ENCODE peak calls at places on chromosome 20, in ten cellular contexts. Z is stomach, I is spleen, M is breast epithelium, P is lower leg skin, V is tibial nerve, Q is body of pancreas, U is adrenal gland, S is ovary, R is IMR-90. C is an unnamed sample.

GRCh38 chr20:419556-420168 is 11.6 kb downstream of the RBCK1 start:
- DNase-seq in Z (no peak), I (peak), M (no peak), P (no peak), V (no peak), Q (no peak), U (no peak), S (no peak), R (no peak), C (no peak)

GRCh38 chr20:15889924-15890256 is 683.4 kb downstream of the KIF16B start:
- DNase-seq in Z (no peak), I (no peak), M (no peak), P (no peak), V (no peak), Q (no peak), U (no peak), S (no peak), R (no peak), C (no peak)

GRCh38 chr20:51135926-51136325 is 113.0 kb upstream of the KCNG1 start:
- DNase-seq in Z (no peak), I (no peak), M (no peak), P (no peak), V (no peak), Q (no peak), U (no peak), S (no peak), R (no peak), C (no peak)

GRCh38 chr20:52269327-52269726 is 77.7 kb upstream of the ZFP64 start:
- DNase-seq in Z (no peak), I (no peak), M (no peak), P (peak), V (peak), Q (no peak), U (no peak), S (no peak), R (no peak), C (no peak)

GRCh38 chr20:55678970-55679667 is 326.2 kb downstream of the CBLN4 start:
- DNase-seq in Z (no peak), I (no peak), M (no peak), P (no peak), V (no peak), Q (no peak), U (no peak), S (no peak), R (no peak), C (no peak)

GRCh38 chr20:7765221-7765620 is 175.0 kb downstream of the HAO1 start:
- DNase-seq in Z (no peak), I (no peak), M (no peak), P (no peak), V (no peak), Q (no peak), U (no peak), S (no peak), R (no peak), C (no peak)

GRCh38 chr20:44809380-44810060 is 826 bp downstream of the RIMS4 start:
- DNase-seq in Z (no peak), I (no peak), M (no peak), P (no peak), V (no peak), Q (no peak), U (no peak), S (no peak), R (no peak), C (no peak)

GRCh38 chr20:45842169-45842812 is 8.7 kb downstream of the SNX21 start:
- DNase-seq in Z (no peak), I (no peak), M (no peak), P (no peak), V (peak), Q (no peak), U (peak), S (peak), R (peak), C (no peak)

GRCh38 chr20:38152175-38153010 is 12.7 kb downstream of the TGM2 start:
- DNase-seq in Z (peak), I (peak), M (no peak), P (peak), V (peak), Q (peak), U (peak), S (peak), R (peak), C (peak)

GRCh38 chr20:460707-461106 is 1.6 kb downstream of the TBC1D20 start:
- DNase-seq in Z (no peak), I (no peak), M (peak), P (peak), V (peak), Q (no peak), U (no peak), S (no peak), R (no peak), C (no peak)

GRCh38 chr20:22993823-22994222 is 41.3 kb upstream of the SSTR4 start:
- DNase-seq in Z (no peak), I (no peak), M (no peak), P (no peak), V (no peak), Q (no peak), U (no peak), S (no peak), R (no peak), C (no peak)

GRCh38 chr20:25006431-25007167 is 14.0 kb upstream of the APMAP start:
- DNase-seq in Z (no peak), I (peak), M (peak), P (no peak), V (no peak), Q (no peak), U (no peak), S (peak), R (no peak), C (no peak)

GRCh38 chr20:35663813-35664543 is 722 bp downstream of the CPNE1 start:
- DNase-seq in Z (peak), I (peak), M (peak), P (peak), V (peak), Q (peak), U (peak), S (peak), R (peak), C (peak)

GRCh38 chr20:21509597-21510331 is 4.1 kb downstream of the NKX2-2 start:
- DNase-seq in Z (no peak), I (no peak), M (no peak), P (no peak), V (no peak), Q (no peak), U (no peak), S (no peak), R (peak), C (no peak)

GRCh38 chr20:17537959-17538358 is 6.8 kb upstream of the BFSP1 start:
- DNase-seq in Z (no peak), I (no peak), M (no peak), P (no peak), V (no peak), Q (no peak), U (no peak), S (no peak), R (no peak), C (no peak)

GRCh38 chr20:25576783-25577530 is 8.4 kb downstream of the NINL start:
- DNase-seq in Z (no peak), I (peak), M (no peak), P (no peak), V (no peak), Q (no peak), U (peak), S (no peak), R (no peak), C (no peak)

GRCh38 chr20:61178431-61179080 is 73.5 kb upstream of the CDH4 start:
- DNase-seq in Z (no peak), I (no peak), M (no peak), P (no peak), V (no peak), Q (no peak), U (no peak), S (no peak), R (no peak), C (no peak)

GRCh38 chr20:46348231-46348803 is 40.0 kb upstream of the CDH22 start:
- DNase-seq in Z (no peak), I (no peak), M (no peak), P (no peak), V (peak), Q (no peak), U (no peak), S (peak), R (peak), C (no peak)

GRCh38 chr20:47352332-47353223 is 3.9 kb downstream of the ZMYND8 start:
- DNase-seq in Z (peak), I (peak), M (no peak), P (no peak), V (no peak), Q (peak), U (peak), S (peak), R (no peak), C (peak)

GRCh38 chr20:47785321-47785899 is at the start of gene SULF2:
- DNase-seq in Z (peak), I (no peak), M (no peak), P (no peak), V (no peak), Q (no peak), U (peak), S (peak), R (no peak), C (peak)

DNA sequence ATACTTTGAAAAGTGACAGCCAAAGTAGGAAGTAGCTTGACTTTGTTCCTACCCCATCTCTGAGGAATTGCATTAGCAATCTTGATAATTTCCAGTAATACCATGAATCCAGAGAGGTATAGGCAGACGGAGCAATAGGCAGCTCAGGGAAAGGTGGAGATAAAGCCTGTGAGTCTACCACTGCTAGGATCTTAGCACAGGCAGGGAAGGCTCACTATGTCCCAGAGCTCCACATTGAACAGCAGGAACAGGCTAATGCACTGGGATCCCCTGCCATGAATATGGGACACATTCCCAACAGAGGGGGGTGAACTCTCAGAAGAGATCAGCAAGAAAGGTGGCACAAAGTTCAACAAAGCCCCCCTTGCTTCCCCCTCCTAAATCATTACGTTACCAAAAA is 30.7 kb downstream of the MCM8 start:
- DNase-seq in Z (no peak), I (no peak), M (no peak), P (no peak), V (no peak), Q (no peak), U (no peak), S (no peak), R (no peak), C (no peak)
- TF ChIP-seq POLR2A in Z (no peak), I (no peak), M (no peak), P (no peak), V (no peak), Q (no peak), U (no peak), S (no peak), R (no peak), C (no peak)

GRCh38 chr20:58307270-58307669 is 2.2 kb upstream of the RAB22A start:
- DNase-seq in Z (no peak), I (no peak), M (no peak), P (no peak), V (no peak), Q (no peak), U (no peak), S (no peak), R (no peak), C (no peak)
- H3K4me3 ChIP-seq in Z (no peak), I (no peak), M (no peak), P (no peak), V (no peak), Q (no peak), U (no peak), S (no peak), R (no peak), C (no peak)

DNA sequence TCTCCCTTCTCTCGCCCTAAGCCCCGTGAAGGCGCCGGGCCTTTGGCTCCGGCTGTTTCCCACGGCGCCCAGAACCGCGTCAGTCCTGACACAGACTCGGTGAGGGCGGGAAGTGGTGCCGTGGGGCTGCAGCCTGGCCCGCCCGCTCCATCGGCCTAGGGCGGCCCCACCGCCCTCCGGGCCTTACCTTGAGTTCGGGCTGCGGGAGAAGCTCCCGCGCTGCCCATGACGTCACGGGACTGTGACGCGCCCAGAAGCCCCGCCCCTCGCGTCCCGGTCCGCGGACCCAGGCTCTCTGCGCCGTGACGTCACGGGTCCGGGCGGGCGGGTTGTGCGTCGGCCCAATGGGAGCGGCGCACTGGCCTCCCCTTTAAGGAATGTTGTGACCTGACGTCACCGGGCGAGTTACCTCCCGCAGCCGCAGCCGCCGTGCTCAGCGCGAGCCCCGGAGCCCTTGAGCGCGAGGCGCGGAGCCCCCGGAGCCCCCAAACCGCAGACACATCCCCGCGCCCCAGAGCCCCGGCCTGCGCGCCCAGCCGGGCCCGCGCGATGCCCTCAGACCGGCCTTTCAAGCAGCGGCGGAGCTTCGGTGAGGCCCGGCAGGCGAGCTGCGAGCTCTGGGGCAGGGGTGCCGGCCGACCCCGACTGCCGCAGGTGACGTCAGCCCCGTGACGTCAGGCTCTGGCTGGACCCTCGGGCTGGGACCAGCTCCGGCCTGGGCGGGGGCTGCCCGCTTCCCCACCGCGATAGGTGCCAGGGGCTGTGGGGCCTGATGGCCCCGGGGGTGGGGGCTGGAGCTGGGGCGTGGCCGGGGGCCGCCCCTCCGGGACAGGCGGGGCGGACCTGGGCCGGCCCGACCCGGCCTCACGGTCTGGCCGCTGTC is at the start of gene MAP1LC3A:
- DNase-seq in Z (peak), I (peak), M (peak), P (peak), V (peak), Q (peak), U (peak), S (peak), R (peak), C (peak)
- TF ChIP-seq POLR2A in Z (no peak), I (peak), M (no peak), P (no peak), V (peak), Q (peak), U (peak), S (peak), R (peak), C (peak)

GRCh38 chr20:20364747-20365558 is 3.0 kb upstream of the INSM1 start:
- DNase-seq in Z (no peak), I (peak), M (no peak), P (no peak), V (no peak), Q (no peak), U (no peak), S (no peak), R (no peak), C (no peak)
- H3K4me3 ChIP-seq in Z (no peak), I (no peak), M (no peak), P (no peak), V (no peak), Q (no peak), U (no peak), S (no peak), R (no peak), C (no peak)

DNA sequence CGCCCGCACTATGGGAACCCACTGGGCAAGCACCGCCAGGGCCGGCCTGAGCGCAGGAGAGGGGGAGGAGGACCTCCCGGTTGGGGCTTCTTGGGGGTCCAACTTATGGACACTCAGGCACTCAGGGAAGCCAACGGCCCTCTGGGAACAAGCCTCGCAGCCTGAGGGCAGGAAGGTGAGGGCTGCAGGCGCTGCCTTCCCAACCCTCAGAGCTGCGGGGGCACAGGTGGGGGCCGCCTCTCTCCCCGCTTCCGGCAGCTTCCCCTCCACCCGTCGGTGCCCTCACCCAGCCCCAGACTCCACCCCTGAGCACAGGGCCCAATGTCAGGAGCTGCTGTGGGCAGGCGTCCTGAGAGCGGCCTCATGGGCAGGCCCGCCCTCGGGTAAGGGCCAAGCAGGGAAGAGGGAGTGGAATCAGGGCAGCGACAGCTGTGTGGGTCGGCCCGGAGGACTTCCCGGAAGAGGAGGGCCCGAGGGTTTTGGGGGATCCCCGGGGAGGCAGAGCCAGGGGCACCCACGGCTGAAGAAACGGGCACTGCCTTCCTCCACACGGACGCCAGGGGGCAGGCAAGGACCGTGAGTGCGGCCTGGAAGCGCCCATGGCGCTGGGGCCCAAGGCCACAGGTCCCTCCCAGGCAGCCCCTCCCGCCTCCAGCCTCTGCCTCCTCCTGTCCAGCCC is 488 bp upstream of the PTK6 start:
- DNase-seq in Z (peak), I (peak), M (peak), P (peak), V (peak), Q (peak), U (peak), S (peak), R (peak), C (peak)
- TF ChIP-seq POLR2A in Z (peak), I (peak), M (no peak), P (no peak), V (no peak), Q (peak), U (no peak), S (no peak), R (peak), C (no peak)

GRCh38 chr20:9837634-9838033 is 1.2 kb downstream of the PAK5 start:
- DNase-seq in Z (no peak), I (no peak), M (no peak), P (no peak), V (no peak), Q (no peak), U (no peak), S (no peak), R (no peak), C (no peak)

GRCh38 chr20:9838035-9838377 is 870 bp downstream of the PAK5 start:
- DNase-seq in Z (no peak), I (no peak), M (no peak), P (no peak), V (no peak), Q (no peak), U (no peak), S (no peak), R (no peak), C (no peak)

GRCh38 chr20:9838378-9839295 is at the start of gene PAK5:
- DNase-seq in Z (peak), I (peak), M (peak), P (no peak), V (no peak), Q (peak), U (peak), S (no peak), R (peak), C (no peak)

GRCh38 chr20:9835302-9835701 is 3.6 kb downstream of the PAK5 start:
- DNase-seq in Z (no peak), I (no peak), M (no peak), P (no peak), V (no peak), Q (no peak), U (no peak), S (no peak), R (no peak), C (no peak)

DNA sequence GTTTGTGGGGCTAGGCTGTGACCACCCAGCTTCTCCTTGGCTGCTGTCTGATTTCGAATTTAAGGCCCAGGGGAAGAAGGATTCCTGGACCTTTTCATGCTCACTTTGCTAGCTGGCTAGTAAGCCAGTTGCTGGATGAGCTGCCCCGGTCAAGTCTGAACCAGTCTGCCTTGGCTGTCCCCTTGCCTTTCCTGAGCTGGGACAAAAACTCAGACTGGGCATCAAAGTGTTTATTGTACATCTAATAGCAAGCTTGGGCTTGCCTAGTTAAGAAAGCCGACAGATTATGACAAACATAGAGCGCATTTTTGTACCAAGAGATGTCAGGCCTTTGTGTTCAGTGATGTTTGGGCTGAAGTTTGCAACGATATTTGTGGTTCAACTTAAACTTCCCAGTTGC is 750 bp upstream of the PAK5 start:
- DNase-seq in Z (no peak), I (no peak), M (peak), P (no peak), V (no peak), Q (no peak), U (no peak), S (no peak), R (no peak), C (no peak)
- H3K4me3 ChIP-seq in Z (no peak), I (no peak), M (peak), P (no peak), V (no peak), Q (no peak), U (no peak), S (no peak), R (no peak), C (no peak)

DNA sequence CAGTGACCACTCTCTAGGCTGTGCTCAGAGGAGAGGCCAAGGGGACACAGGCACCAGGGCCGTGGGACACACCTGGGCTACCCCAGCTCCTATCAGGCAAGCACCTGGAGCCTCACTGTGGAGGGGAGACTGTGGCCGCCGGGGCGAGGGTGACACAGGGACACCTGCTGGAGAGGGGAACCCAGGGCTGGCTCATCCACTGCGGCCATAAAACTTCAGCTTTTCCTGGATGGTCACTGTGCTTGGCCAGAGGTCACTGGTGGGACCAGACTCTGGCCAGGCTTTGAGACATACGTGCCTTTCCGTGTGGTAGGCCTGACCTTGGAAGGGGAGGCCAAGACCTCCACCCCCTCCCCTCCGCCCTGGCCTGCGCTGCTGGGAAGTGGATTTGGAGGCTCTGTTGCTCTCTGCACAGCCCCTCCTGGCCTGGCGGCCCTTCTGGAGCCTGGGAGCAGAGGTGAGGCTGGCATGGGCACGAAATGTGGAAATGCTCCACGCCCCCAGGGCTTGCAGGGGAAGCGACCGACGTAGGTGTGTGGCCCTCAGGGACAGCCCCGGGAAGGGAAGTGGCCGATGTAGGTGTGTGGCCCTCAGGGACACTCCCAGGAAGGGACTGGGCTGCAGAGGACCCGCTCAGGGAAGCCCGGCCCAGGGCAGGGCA is 42.9 kb upstream of the BHLHE23 start:
- DNase-seq in Z (no peak), I (peak), M (no peak), P (no peak), V (no peak), Q (no peak), U (no peak), S (no peak), R (no peak), C (peak)
- TF ChIP-seq POLR2A in Z (no peak), I (no peak), M (no peak), P (no peak), V (no peak), Q (no peak), U (no peak), S (no peak), R (no peak), C (no peak)

C was measured in heart left ventricle.